ENCODE peak calls at places on chromosome 22, in ten cellular contexts. N is K562, P is ovary, U is body of pancreas, R is SK-N-SH, D is upper lobe of right lung, Z is stomach, O is OCI-LY7, C is mesenchymal stem cell, B is thoracic aorta. K is an unnamed sample.

GRCh38 chr22:44623771-44624510 is 78.1 kb upstream of the PRR5 start:
- DNase-seq in N (peak), P (no peak), U (no peak), R (no peak), D (no peak), Z (no peak), O (peak), C (peak), B (no peak), K (no peak)

GRCh38 chr22:44192098-44192810 is 11.5 kb downstream of the PARVG start:
- DNase-seq in N (peak), P (peak), U (no peak), R (peak), D (no peak), Z (no peak), O (peak), C (no peak), B (no peak), K (no peak)

GRCh38 chr22:34812631-34813030 is 253.3 kb upstream of the ISX start:
- DNase-seq in N (no peak), P (no peak), U (no peak), R (no peak), D (no peak), Z (no peak), O (no peak), C (peak), B (no peak), K (peak)

GRCh38 chr22:44289429-44290171 is 23.2 kb downstream of the SHISAL1 start:
- DNase-seq in N (no peak), P (no peak), U (no peak), R (peak), D (no peak), Z (no peak), O (no peak), C (peak), B (no peak), K (peak)

GRCh38 chr22:31323578-31324550 is 22.3 kb downstream of the PATZ1 start:
- DNase-seq in N (no peak), P (no peak), U (no peak), R (no peak), D (no peak), Z (no peak), O (no peak), C (no peak), B (no peak), K (no peak)

GRCh38 chr22:43862074-43862881 is at the start of gene SULT4A1:
- DNase-seq in N (peak), P (peak), U (peak), R (peak), D (peak), Z (no peak), O (no peak), C (peak), B (no peak), K (peak)

GRCh38 chr22:46102159-46102558 is 48.2 kb upstream of the PPARA start:
- DNase-seq in N (no peak), P (no peak), U (no peak), R (no peak), D (no peak), Z (no peak), O (no peak), C (no peak), B (no peak), K (no peak)

GRCh38 chr22:47474464-47474863 is 712.0 kb downstream of the TBC1D22A start:
- DNase-seq in N (no peak), P (no peak), U (no peak), R (no peak), D (no peak), Z (no peak), O (no peak), C (no peak), B (no peak), K (no peak)

GRCh38 chr22:19398206-19398605 is 33.3 kb downstream of the HIRA start:
- DNase-seq in N (no peak), P (no peak), U (no peak), R (no peak), D (no peak), Z (no peak), O (no peak), C (no peak), B (no peak), K (no peak)

GRCh38 chr22:42877597-42878340 is 20.7 kb upstream of the ARFGAP3 start:
- DNase-seq in N (no peak), P (no peak), U (peak), R (no peak), D (peak), Z (no peak), O (no peak), C (no peak), B (no peak), K (no peak)

GRCh38 chr22:45584621-45585436 is 82.1 kb downstream of the FBLN1 start:
- DNase-seq in N (no peak), P (no peak), U (no peak), R (no peak), D (no peak), Z (no peak), O (no peak), C (no peak), B (no peak), K (peak)

GRCh38 chr22:20807315-20807752 is 33.4 kb downstream of the SERPIND1 start:
- DNase-seq in N (peak), P (no peak), U (no peak), R (no peak), D (no peak), Z (no peak), O (no peak), C (peak), B (no peak), K (peak)

GRCh38 chr22:37850801-37851200 is 1.6 kb downstream of the EIF3L start:
- DNase-seq in N (no peak), P (no peak), U (no peak), R (no peak), D (no peak), Z (no peak), O (no peak), C (no peak), B (no peak), K (no peak)

GRCh38 chr22:41935015-41935908 is 8.7 kb upstream of the TNFRSF13C start:
- DNase-seq in N (no peak), P (no peak), U (no peak), R (no peak), D (no peak), Z (no peak), O (no peak), C (no peak), B (no peak), K (no peak)

GRCh38 chr22:47012589-47013365 is 250.3 kb downstream of the TBC1D22A start:
- DNase-seq in N (peak), P (no peak), U (no peak), R (no peak), D (peak), Z (no peak), O (no peak), C (peak), B (no peak), K (peak)

GRCh38 chr22:41369089-41369745 is 12.5 kb upstream of the TEF start:
- DNase-seq in N (no peak), P (peak), U (peak), R (no peak), D (no peak), Z (no peak), O (no peak), C (no peak), B (no peak), K (no peak)

GRCh38 chr22:35761037-35761436 is 43.4 kb downstream of the APOL5 start:
- DNase-seq in N (no peak), P (no peak), U (no peak), R (peak), D (no peak), Z (no peak), O (no peak), C (no peak), B (no peak), K (no peak)

GRCh38 chr22:40462195-40462988 is 92.0 kb downstream of the SGSM3 start:
- DNase-seq in N (no peak), P (no peak), U (no peak), R (no peak), D (no peak), Z (no peak), O (peak), C (no peak), B (no peak), K (no peak)

DNA sequence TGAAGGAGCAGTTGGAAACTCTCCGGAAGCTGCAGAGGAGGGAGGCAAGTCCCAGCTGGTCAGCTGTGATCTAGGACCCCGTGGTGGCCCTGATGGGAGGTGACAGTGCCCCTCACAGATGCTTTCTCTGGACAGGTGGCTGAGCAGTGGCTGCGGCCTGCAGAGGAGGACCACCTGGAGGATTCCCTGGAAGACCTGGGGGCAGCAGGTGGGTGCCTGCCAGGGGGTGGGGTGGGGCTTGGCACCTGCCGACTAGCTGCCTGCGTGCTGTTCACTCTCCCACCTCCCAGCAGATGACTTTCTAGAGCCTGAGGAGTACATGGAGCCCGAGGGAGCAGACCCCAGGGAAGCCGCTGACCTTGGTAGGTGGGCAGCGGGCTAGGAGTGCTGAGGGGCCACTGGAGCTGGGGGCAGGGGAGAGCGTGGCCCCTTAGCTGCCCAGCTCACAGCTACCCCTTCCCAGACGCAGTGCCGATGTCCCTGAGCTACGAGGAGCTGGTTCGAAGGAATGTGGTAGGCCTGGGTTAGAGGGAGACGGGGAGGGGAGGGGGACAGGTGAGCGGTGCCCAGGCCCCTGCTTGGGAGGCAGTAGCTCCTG is 3.1 kb downstream of the SCO2 start:
- DNase-seq in N (no peak), P (no peak), U (no peak), R (no peak), D (no peak), Z (no peak), O (no peak), C (no peak), B (no peak), K (no peak)
- H3K4me3 ChIP-seq in N (no peak), P (no peak), U (no peak), R (no peak), D (no peak), Z (no peak), O (no peak), C (no peak), B (no peak), K (no peak)

GRCh38 chr22:23684051-23684450 is 6.8 kb upstream of the RGL4 start:
- DNase-seq in N (no peak), P (peak), U (no peak), R (no peak), D (no peak), Z (peak), O (no peak), C (no peak), B (no peak), K (no peak)

GRCh38 chr22:23682827-23683355 is 7.9 kb upstream of the RGL4 start:
- DNase-seq in N (no peak), P (peak), U (no peak), R (no peak), D (no peak), Z (peak), O (no peak), C (no peak), B (no peak), K (no peak)

GRCh38 chr22:23682082-23682481 is 8.7 kb upstream of the RGL4 start:
- DNase-seq in N (no peak), P (no peak), U (no peak), R (no peak), D (no peak), Z (no peak), O (no peak), C (no peak), B (no peak), K (no peak)

GRCh38 chr22:23684561-23685031 is 6.2 kb upstream of the RGL4 start:
- DNase-seq in N (peak), P (no peak), U (no peak), R (no peak), D (no peak), Z (peak), O (no peak), C (no peak), B (no peak), K (no peak)

DNA sequence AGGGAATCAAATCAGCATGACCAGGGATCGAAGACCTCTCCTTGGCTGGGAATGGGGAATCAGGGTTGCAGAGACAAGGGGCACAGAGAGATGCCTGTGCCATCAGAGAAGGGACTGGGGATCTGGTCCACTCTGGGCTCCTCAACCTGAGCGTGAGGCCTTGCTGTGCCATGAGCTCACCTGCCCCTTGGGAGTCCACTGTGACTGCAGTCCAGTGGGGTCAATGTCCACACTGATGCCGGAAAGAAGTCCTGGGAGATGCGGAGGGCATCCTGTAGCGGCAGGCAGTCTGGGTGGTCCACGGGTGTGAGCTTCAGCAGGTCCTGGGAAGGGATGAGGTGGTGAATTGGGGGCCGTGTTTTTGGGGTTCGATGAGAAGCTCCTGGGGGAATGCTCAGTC is 7.3 kb upstream of the RGL4 start:
- DNase-seq in N (no peak), P (no peak), U (no peak), R (no peak), D (no peak), Z (peak), O (no peak), C (no peak), B (no peak), K (no peak)
- H3K27ac ChIP-seq in N (no peak), P (no peak), U (no peak), R (no peak), D (no peak), Z (no peak), O (no peak), C (no peak), B (no peak), K (no peak)

GRCh38 chr22:24951942-24952836 is at the start of gene KIAA1671:
- DNase-seq in N (peak), P (peak), U (peak), R (peak), D (peak), Z (peak), O (no peak), C (peak), B (peak), K (no peak)
- H3K4me3 ChIP-seq in N (peak), P (peak), U (peak), R (peak), D (peak), Z (peak), O (no peak), C (peak), B (peak), K (peak)

DNA sequence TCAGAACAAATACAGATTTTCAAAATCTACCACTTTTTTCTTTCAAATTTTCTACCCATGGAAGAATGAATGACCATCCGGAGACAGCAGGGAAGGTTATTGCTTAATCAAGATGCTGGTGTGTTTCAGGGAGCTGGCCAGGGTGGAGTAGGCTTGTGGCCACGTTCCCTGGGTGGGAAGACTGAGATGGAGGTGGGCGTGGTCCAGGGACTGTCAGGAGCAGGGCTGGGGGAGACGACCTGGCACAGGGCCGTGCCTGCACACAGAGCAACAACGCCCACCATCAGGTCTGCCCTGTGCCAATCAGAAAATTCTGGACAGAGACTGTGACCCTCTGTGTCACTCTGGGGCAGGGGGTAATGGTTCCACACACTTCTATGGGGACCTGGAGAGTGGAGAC is 7.1 kb upstream of the APOBEC3H start:
- DNase-seq in N (peak), P (no peak), U (no peak), R (no peak), D (no peak), Z (no peak), O (no peak), C (no peak), B (no peak), K (no peak)
- H3K27ac ChIP-seq in N (no peak), P (no peak), U (no peak), R (no peak), D (peak), Z (peak), O (no peak), C (no peak), B (no peak), K (no peak)

GRCh38 chr22:27716074-27716473 is 85.5 kb downstream of the MN1 start:
- DNase-seq in N (no peak), P (no peak), U (no peak), R (no peak), D (no peak), Z (no peak), O (no peak), C (no peak), B (no peak), K (no peak)
- H3K4me3 ChIP-seq in N (no peak), P (no peak), U (no peak), R (no peak), D (no peak), Z (no peak), O (no peak), C (no peak), B (no peak), K (no peak)

GRCh38 chr22:29977107-29977506 is 94.1 kb downstream of the MTMR3 start:
- DNase-seq in N (no peak), P (no peak), U (no peak), R (no peak), D (no peak), Z (no peak), O (no peak), C (no peak), B (no peak), K (no peak)
- H3K27ac ChIP-seq in N (no peak), P (no peak), U (no peak), R (no peak), D (no peak), Z (no peak), O (no peak), C (no peak), B (no peak), K (no peak)

DNA sequence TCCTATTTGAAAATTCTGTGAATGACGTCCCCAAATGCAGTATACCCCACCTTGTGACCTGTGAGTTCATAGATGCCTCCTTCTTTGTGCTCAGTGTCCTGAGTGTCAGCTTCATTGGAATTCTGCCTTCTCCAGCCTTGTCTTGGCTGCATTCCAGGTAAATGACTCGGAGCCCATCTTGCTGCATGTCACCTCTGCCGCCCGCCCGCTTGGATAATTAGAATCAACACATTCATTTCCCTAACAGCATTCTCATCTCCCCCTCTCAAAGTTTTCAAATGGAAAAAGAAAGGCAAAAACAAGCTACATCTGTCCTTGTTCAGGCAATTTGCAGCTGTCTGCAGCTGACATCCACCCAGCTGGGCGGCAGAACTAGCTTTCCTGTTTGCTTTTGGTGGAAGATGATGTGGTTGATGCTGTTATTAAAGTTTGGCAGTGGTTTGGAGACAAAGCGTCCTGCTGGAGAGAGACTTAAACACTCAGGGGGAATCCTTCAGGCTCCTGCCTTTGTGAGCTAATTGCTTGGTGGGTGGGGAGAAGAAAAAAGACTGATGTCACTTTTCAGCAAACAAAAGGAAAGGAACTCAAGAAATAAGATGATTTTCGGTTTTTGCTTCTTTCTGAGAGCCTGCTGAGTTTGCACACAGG is 198.8 kb upstream of the SEZ6L start:
- DNase-seq in N (no peak), P (no peak), U (no peak), R (no peak), D (no peak), Z (no peak), O (no peak), C (no peak), B (no peak), K (no peak)
- H3K4me3 ChIP-seq in N (no peak), P (no peak), U (no peak), R (no peak), D (no peak), Z (no peak), O (no peak), C (no peak), B (no peak), K (no peak)